ENCODE peak calls at places on chromosomes 2 and 18, in five cellular contexts. Q is amygdala, C is foreskin melanocyte, Z is kidney glomerular epithelial cell, G is HEK293T. X is an unnamed sample.

GRCh38 chr2:204280239-204280638 is 265.0 kb upstream of the PARD3B start:
- DNase-seq in Q (no peak), C (no peak), Z (no peak), G (no peak), X (no peak)

GRCh38 chr2:11750422-11750821 is 4.0 kb downstream of the LPIN1 start:
- DNase-seq in Q (no peak), C (no peak), Z (no peak), G (no peak), X (no peak)

GRCh38 chr2:65545818-65546217 is 113.4 kb upstream of the SPRED2 start:
- DNase-seq in Q (no peak), C (peak), Z (peak), G (no peak), X (no peak)

GRCh38 chr2:19575618-19576017 is 217.2 kb upstream of the OSR1 start:
- DNase-seq in Q (no peak), C (no peak), Z (no peak), G (no peak), X (no peak)

GRCh38 chr2:137638932-137639331 is 325.3 kb upstream of the HNMT start:
- DNase-seq in Q (no peak), C (no peak), Z (no peak), G (no peak), X (no peak)

GRCh38 chr2:64423303-64423702 is 30.7 kb upstream of the LGALSL start:
- DNase-seq in Q (no peak), C (no peak), Z (no peak), G (no peak), X (no peak)

GRCh38 chr2:47129191-47129711 is 25.9 kb downstream of the STPG4 start:
- DNase-seq in Q (no peak), C (peak), Z (no peak), G (no peak), X (no peak)

GRCh38 chr18:45007531-45007930 is 326.8 kb downstream of the SETBP1 start:
- DNase-seq in Q (no peak), C (no peak), Z (no peak), G (no peak), X (no peak)

GRCh38 chr2:158735822-158736580 is 59.1 kb upstream of the DAPL1 start:
- DNase-seq in Q (no peak), C (no peak), Z (no peak), G (no peak), X (no peak)

GRCh38 chr2:41782306-41783158 is 265.3 kb upstream of the PKDCC start:
- DNase-seq in Q (no peak), C (peak), Z (peak), G (peak), X (no peak)

GRCh38 chr2:3302751-3303582 is 74.7 kb downstream of the EIPR1 start:
- DNase-seq in Q (no peak), C (no peak), Z (no peak), G (no peak), X (no peak)

GRCh38 chr2:147756103-147756502 is 88.7 kb upstream of the ACVR2A start:
- DNase-seq in Q (no peak), C (no peak), Z (no peak), G (no peak), X (no peak)

GRCh38 chr2:54673501-54673998 is 49.9 kb upstream of the EML6 start:
- DNase-seq in Q (no peak), C (peak), Z (no peak), G (no peak), X (no peak)

GRCh38 chr2:33292981-33293586 is 183.4 kb upstream of the RASGRP3 start:
- DNase-seq in Q (no peak), C (no peak), Z (no peak), G (no peak), X (no peak)

X was measured in head of caudate nucleus.